ENCODE peak calls at places on chromosomes 6 and 20, in seven cellular contexts. T is endothelial cell of umbilical vein, Z is OCI-LY7, Y is tibial nerve, E is H9, L is lower lobe of right lung, D is A549. Q is an unnamed sample.

GRCh38 chr6:50847890-50848594 is 29.4 kb downstream of the TFAP2B start:
- DNase-seq in D (no peak), E (no peak), Y (no peak), T (no peak), L (no peak), Z (no peak), Q (no peak)

GRCh38 chr6:147222160-147222838 is 18.1 kb downstream of the STXBP5 start:
- DNase-seq in T (peak; percentile 47), L (no peak), Y (no peak), D (peak; percentile 10), Z (no peak), E (no peak), Q (no peak)

GRCh38 chr6:17740559-17741220 is 34.0 kb upstream of the NUP153 start:
- DNase-seq in D (no peak), T (no peak), Y (no peak), Z (no peak), E (no peak), L (no peak), Q (no peak)

GRCh38 chr6:111461860-111462259 is 21.2 kb downstream of the REV3L start:
- DNase-seq in Y (no peak), E (no peak), L (no peak), T (no peak), D (no peak), Z (no peak), Q (no peak)

GRCh38 chr20:48076772-48077171 is 291.5 kb upstream of the SULF2 start:
- DNase-seq in D (no peak), T (no peak), Z (no peak), E (no peak), L (no peak), Y (no peak), Q (no peak)

GRCh38 chr6:158642097-158642601 is 2.4 kb downstream of the DYNLT1 start:
- DNase-seq in D (no peak), Z (no peak), T (peak; percentile 85), E (no peak), Y (no peak), L (no peak), Q (no peak)

GRCh38 chr6:33714385-33715040 is 3.0 kb upstream of the UQCC2 start:
- DNase-seq in T (no peak), Z (peak; percentile 25), E (no peak), L (peak; percentile 28), D (no peak), Y (no peak), Q (no peak)

GRCh38 chr20:61913423-61914225 is 152.1 kb downstream of the TAF4 start:
- DNase-seq in Y (no peak), D (no peak), L (peak; percentile 29), E (no peak), T (no peak), Z (no peak), Q (no peak)

GRCh38 chr6:113862112-113862511 is 5.0 kb downstream of the MARCKS start:
- DNase-seq in L (no peak), D (no peak), E (no peak), T (no peak), Y (no peak), Z (no peak), Q (no peak)

GRCh38 chr6:113858067-113858604 is 991 bp downstream of the MARCKS start:
- DNase-seq in Y (peak; percentile 47), D (peak; percentile 38), T (peak; percentile 58), Z (no peak), E (peak; percentile 52), L (peak; percentile 56), Q (no peak)

GRCh38 chr6:113858605-113859348 is 1.6 kb downstream of the MARCKS start:
- DNase-seq in T (peak; percentile 92), Z (peak; percentile 75), L (peak; percentile 88), E (peak; percentile 92), Y (peak; percentile 74), D (peak; percentile 84), Q (peak; percentile 91)

GRCh38 chr6:113859349-113860164 is 2.4 kb downstream of the MARCKS start:
- DNase-seq in D (peak; percentile 33), L (peak; percentile 49), E (peak; percentile 35), Y (peak; percentile 17), Z (no peak), T (peak; percentile 28), Q (no peak)

GRCh38 chr6:113860165-113860955 is 3.2 kb downstream of the MARCKS start:
- DNase-seq in D (peak; percentile 4), L (no peak), T (peak; percentile 34), Z (no peak), Y (peak; percentile 16), E (no peak), Q (no peak)
- H3K27ac ChIP-seq in D (peak overlapping the region; percentile 99), L (peak overlapping the region; percentile 94), T (peak overlapping the region; percentile 100), Z (no peak overlapping the region), Y (peak overlapping the region; percentile 94), E (no peak overlapping the region), Q (peak overlapping the region; percentile 96)

GRCh38 chr20:44180814-44181213 is 6.2 kb downstream of the JPH2 start:
- DNase-seq in L (no peak), Z (no peak), D (no peak), T (no peak), E (no peak), Y (no peak), Q (no peak)
- H3K27ac ChIP-seq in L (no peak overlapping the region), Z (no peak overlapping the region), D (no peak overlapping the region), T (no peak overlapping the region), E (no peak overlapping the region), Y (no peak overlapping the region), Q (no peak overlapping the region)

DNA sequence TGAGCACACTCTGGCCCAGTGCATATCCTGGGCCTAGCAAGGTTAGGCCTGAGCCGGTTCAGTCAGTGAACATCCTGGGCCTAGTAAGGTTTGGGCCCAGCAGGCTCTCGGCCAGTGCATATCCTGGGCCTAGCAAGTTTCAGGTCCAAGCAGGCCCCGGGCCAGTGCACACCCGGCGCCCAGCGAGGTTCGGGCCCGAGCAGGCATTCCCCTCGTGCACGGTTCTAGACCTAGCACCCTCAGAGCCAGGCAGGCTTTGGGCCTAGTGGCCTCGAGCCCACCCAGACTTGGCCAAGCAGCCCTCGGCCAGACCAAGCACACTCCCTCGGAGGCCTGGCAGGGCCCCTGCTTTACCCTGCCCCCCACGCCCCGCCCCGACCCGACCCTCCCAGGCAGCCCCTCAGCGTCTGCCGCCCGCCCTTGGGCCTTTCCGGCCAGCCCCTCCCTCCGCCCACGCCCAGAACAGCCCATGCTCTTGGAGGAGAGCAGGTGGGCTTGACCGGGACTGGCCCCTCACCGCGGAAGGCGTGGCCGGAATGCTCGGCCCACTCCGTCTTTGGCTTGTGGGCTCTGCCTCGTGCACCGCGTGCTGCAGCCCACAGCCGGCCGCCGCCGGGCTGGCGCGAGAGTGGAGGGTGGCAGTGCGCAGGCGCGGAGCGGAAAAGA is at the start of gene CTCFL:
- DNase-seq in L (no peak), Z (no peak), T (no peak), E (peak; percentile 76), Y (no peak), D (no peak), Q (no peak)
- H3K27ac ChIP-seq in L (no peak within 1 kb of the TSS), Z (no peak within 1 kb of the TSS), T (no peak within 1 kb of the TSS), E (no peak within 1 kb of the TSS), Y (no peak within 1 kb of the TSS), D (peak within 1 kb of the TSS; percentile 16), Q (no peak within 1 kb of the TSS)

GRCh38 chr6:2899596-2899995 is 3.5 kb downstream of the SERPINB9 start:
- DNase-seq in L (no peak), Z (no peak), Y (no peak), D (no peak), T (no peak), E (no peak), Q (no peak)

GRCh38 chr6:2902470-2902762 is 693 bp downstream of the SERPINB9 start:
- DNase-seq in D (no peak), T (no peak), L (peak; percentile 52), Z (no peak), E (no peak), Y (no peak), Q (no peak)

GRCh38 chr6:2900221-2900807 is 2.8 kb downstream of the SERPINB9 start:
- DNase-seq in Z (no peak), E (peak; percentile 22), T (no peak), D (no peak), L (no peak), Y (no peak), Q (no peak)

GRCh38 chr6:2896741-2897140 is 6.4 kb downstream of the SERPINB9 start:
- DNase-seq in E (no peak), Z (no peak), L (no peak), D (no peak), Y (no peak), T (no peak), Q (no peak)

GRCh38 chr6:2900821-2901644 is 2.1 kb downstream of the SERPINB9 start:
- DNase-seq in L (no peak), Y (no peak), D (no peak), T (peak; percentile 41), E (peak; percentile 25), Z (no peak), Q (no peak)
- H3K27ac ChIP-seq in L (peak overlapping the region; percentile 14), Y (peak overlapping the region; percentile 57), D (peak overlapping the region; percentile 89), T (no peak overlapping the region), E (no peak overlapping the region), Z (peak overlapping the region; percentile 81), Q (no peak overlapping the region)